ENCODE peak calls at places on chromosomes 11 and 22, in five cellular contexts. H is ovary, L is left ventricle myocardium inferior, G is PC-9, T is K562. U is an unnamed sample. For H3K4me1, the result is how much of the 10 kb centered on the place peaks cover.

GRCh38 chr11:14972581-14973490 is 685 bp upstream of the CALCA start:
- DNase-seq in G (no peak), T (no peak), H (no peak), L (no peak), U (no peak)

GRCh38 chr22:40654522-40655167 is 18.1 kb upstream of the MRTFA start:
- DNase-seq in G (no peak), L (peak), H (no peak), T (peak), U (peak)

GRCh38 chr22:29733362-29734322 is 13.8 kb downstream of the CABP7 start:
- DNase-seq in L (peak), G (no peak), T (no peak), H (no peak), U (peak)

GRCh38 chr11:61688368-61689163 is 8.4 kb downstream of the DAGLA start:
- DNase-seq in H (no peak), L (peak), T (no peak), G (peak), U (peak)

GRCh38 chr22:38419864-38420172 is 35.2 kb downstream of the KCNJ4 start:
- DNase-seq in G (no peak), L (no peak), T (peak), H (no peak), U (no peak)

GRCh38 chr11:116379185-116379828 is 393.5 kb downstream of the BUD13 start:
- DNase-seq in G (peak), H (peak), L (no peak), T (peak), U (no peak)

GRCh38 chr11:111347723-111348115 is 31.4 kb downstream of the POU2AF1 start:
- DNase-seq in L (no peak), H (no peak), T (no peak), G (no peak), U (no peak)

GRCh38 chr11:132337819-132338416 is 967.5 kb downstream of the NTM start:
- DNase-seq in T (no peak), H (no peak), G (no peak), L (no peak), U (no peak)

GRCh38 chr11:22884268-22884667 is 24.0 kb upstream of the CCDC179 start:
- DNase-seq in G (no peak), H (no peak), L (no peak), T (no peak), U (no peak)

GRCh38 chr22:30265851-30266444 is 703 bp downstream of the OSM start:
- DNase-seq in T (peak), H (no peak), G (no peak), L (peak), U (peak)

GRCh38 chr22:38412435-38413084 is 42.4 kb downstream of the KCNJ4 start:
- DNase-seq in L (no peak), G (peak), T (peak), H (no peak), U (no peak)

GRCh38 chr11:71326328-71326940 is 74.1 kb upstream of the SHANK2 start:
- DNase-seq in G (no peak), L (no peak), H (no peak), T (no peak), U (no peak)

GRCh38 chr22:28188480-28188879 is 269.4 kb upstream of the PITPNB start:
- DNase-seq in T (no peak), L (no peak), H (no peak), G (no peak), U (no peak)

GRCh38 chr11:27699926-27700350 is 317 bp downstream of the BDNF start:
- DNase-seq in G (peak), H (no peak), T (no peak), L (no peak), U (peak)

GRCh38 chr11:84518601-84519183 is 1108.5 kb downstream of the DLG2 start:
- DNase-seq in L (no peak), H (no peak), T (no peak), G (no peak), U (no peak)

GRCh38 chr22:38706101-38706884 is 549 bp downstream of the GTPBP1 start:
- DNase-seq in T (peak), L (peak), H (peak), G (no peak), U (peak)

GRCh38 chr11:11075515-11076171 is 217.8 kb upstream of the ZBED5 start:
- DNase-seq in L (no peak), G (no peak), H (no peak), T (peak), U (no peak)

GRCh38 chr11:119380160-119380815 is 1.2 kb downstream of the USP2 start:
- DNase-seq in L (no peak), G (no peak), H (peak), T (no peak), U (peak)
- H3K4me3 ChIP-seq in L (peak), G (peak), H (no peak), T (peak), U (peak)

DNA sequence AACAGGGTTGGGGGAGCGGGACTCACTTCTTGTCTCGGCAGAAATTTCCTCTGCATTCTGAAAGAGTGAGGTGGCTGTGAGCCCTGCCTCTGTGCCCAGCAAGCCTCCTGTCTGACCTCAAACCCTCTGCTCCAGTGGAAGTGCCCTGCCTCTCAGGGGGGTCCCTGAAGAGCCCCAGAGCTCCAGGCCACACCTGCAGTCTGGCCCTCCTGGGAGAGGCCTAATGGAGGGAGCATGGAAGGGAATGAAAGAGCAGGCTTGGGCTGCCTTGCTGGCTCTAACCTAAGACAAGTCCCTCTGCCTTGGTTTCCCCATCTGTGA is 14.9 kb downstream of the ARHGEF17 start:
- DNase-seq in H (no peak), T (no peak), L (no peak), G (no peak), U (no peak)
- H3K4me1 ChIP-seq in H (under half), T (under half), L (half or more), G (under half), U (under half)

GRCh38 chr11:9265211-9266131 is at the start of gene DENND5A:
- DNase-seq in L (peak), T (peak), H (peak), G (peak), U (peak)
- TF ChIP-seq CTCF in L (no peak), T (peak), H (no peak), G (no peak), U (no peak)

GRCh38 chr11:66328307-66329144 is 7.7 kb downstream of the RIN1 start:
- DNase-seq in T (peak), L (peak), H (peak), G (peak), U (peak)

GRCh38 chr11:66326261-66327111 is 9.6 kb upstream of the CD248 start:
- DNase-seq in H (no peak), G (peak), L (peak), T (no peak), U (peak)

GRCh38 chr11:66327171-66328035 is 8.8 kb downstream of the RIN1 start:
- DNase-seq in G (no peak), H (no peak), T (no peak), L (no peak), U (peak)

GRCh38 chr11:66329165-66329673 is 7.0 kb downstream of the RIN1 start:
- DNase-seq in T (no peak), G (no peak), H (no peak), L (no peak), U (no peak)

GRCh38 chr11:66328036-66328306 is 8.3 kb downstream of the RIN1 start:
- DNase-seq in L (no peak), G (no peak), T (no peak), H (no peak), U (peak)
- H3K4me3 ChIP-seq in L (no peak), G (no peak), T (no peak), H (no peak), U (no peak)

GRCh38 chr11:67274768-67275605 is 8.7 kb downstream of the GRK2 start:
- DNase-seq in L (peak), G (no peak), H (peak), T (no peak), U (peak)
- H3K4me1 ChIP-seq in L (half or more), G (under half), H (half or more), T (half or more), U (half or more)

DNA sequence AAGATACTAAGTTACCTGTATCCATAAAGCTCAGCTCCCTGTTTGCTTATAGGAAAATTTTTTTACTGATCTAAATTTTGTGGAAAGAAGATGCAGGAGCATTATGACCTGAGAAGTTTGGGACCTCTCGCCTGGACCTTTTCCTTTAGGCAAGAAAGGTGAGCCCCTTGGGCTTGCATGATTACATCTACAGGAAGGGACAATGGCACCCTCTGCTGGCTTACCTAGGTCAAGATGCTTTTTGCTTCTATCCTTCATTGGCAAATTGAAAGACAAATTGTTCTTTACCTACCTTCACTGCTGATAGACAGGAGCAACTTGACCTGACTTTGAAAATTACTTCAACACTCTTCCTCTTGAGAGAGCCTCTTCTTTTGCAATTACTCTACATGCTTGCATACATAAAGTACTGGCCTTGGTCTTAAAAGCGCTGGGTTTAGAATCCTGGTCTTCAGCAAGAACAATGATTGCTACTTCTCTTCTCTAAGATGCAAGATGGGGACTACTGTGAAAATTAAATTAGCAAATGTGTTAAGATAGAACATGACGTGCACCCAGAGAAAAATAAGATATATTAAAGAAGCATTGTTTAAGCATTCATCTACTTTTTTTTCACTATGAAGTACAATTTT is 147.2 kb downstream of the TRPC6 start:
- DNase-seq in T (peak), L (no peak), G (peak), H (peak), U (no peak)
- TF ChIP-seq CTCF in T (peak), L (peak), G (peak), H (peak), U (peak)

DNA sequence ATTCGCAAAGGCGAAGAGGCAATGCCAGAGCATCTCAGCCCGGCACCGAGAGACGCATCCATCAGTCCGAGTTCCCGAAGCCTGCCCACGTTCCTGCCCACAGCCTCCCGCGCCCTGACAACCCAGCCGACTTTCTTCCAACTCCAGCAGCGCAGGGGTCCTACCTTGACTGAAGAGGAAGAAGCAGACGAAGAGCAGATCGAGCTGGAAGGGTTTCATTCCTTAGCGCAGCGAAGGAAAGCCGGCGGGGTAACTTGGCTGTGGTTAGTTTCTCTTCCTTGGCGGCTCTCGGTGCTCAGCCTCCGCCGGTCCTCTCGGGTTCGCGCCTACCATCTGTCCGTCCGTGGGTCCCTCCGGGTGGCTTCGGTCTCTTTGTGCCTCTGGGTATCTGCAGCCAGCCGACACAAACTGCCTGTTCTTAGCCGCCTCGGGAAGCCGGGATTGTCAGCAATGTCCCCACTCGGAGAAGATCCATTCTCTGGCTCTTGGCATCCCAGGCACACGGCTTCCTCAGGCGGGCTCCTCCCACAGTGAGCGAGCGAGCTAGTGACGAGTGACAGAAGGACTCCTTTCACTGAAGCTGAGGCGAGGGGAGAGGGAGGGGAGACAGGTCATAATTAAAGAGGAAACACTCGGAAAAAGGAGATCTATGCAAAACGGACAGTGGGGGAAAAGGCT is at the start of gene KIRREL3:
- DNase-seq in L (no peak), G (no peak), T (no peak), H (no peak), U (no peak)
- H3K4me3 ChIP-seq in L (peak), G (no peak), T (no peak), H (no peak), U (peak)

DNA sequence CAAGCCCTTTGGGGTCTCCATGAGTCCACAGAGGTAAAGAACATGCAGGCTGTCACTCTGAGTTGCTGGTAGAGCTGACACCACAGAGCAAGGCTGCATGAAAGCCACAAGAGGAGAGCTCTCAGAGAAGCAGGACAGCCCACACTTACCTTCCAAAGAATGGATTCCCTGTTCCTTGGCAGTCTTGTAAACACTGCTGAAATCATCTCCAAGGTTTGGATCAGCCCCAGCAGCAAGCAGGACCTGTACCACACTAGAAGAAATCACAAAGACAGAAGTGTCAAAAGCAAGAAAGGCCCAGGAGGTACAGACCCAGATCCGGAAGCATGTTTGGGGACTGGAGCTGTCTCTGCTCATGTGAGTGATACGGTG is 54.2 kb downstream of the CLPB start:
- DNase-seq in T (no peak), H (no peak), G (no peak), L (no peak), U (no peak)
- H3K4me1 ChIP-seq in T (under half), H (under half), G (under half), L (under half), U (under half)

GRCh38 chr11:75582935-75583709 is 21.1 kb downstream of the SERPINH1 start:
- DNase-seq in L (peak), T (peak), H (peak), G (peak), U (peak)
- TF ChIP-seq CTCF in L (peak), T (peak), H (peak), G (peak), U (peak)

DNA sequence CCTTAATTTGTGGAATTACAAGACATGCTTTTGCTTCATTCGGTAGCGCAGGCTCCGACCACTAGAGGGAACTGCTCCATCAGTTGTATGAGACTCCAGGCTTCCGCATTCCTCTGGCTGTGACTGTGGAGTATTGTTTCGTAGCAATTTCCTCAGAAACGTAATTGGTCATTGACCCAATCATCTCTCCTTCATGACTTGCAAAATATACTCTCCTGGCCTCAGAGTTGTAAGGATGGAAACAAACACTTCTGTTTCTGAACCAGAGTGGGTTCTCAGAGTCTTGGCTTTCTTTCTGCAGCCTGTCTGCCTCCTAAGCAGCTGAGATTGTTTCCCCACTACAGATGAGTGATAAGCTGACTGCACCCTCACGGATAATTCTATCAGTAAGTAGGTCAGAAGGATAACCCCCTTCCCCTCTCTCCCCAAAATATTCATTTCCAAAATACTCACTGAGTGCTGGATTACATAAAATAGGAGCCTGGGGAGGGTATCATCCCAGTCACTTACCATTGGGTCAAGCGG is 146.8 kb upstream of the ZC3H12C start:
- DNase-seq in L (peak), G (peak), H (peak), T (peak), U (peak)
- H3K4me3 ChIP-seq in L (peak), G (peak), H (no peak), T (no peak), U (peak)

U was measured in psoas muscle.